ENCODE peak calls at places on chromosomes 3 and 15, in ten cellular contexts. A is body of pancreas, K is HCT116, L is choroid plexus epithelial cell, X is tibial artery, H is ovary, F is psoas muscle, Y is AG04450, T is astrocyte of the spinal cord, E is cardiac fibroblast. G is an unnamed sample.

GRCh38 chr15:80691575-80691974 is 3.5 kb upstream of the ABHD17C start:
- DNase-seq in A (no peak), K (no peak), L (no peak), X (no peak), H (no peak), F (no peak), Y (no peak), T (no peak), E (no peak), G (no peak)

GRCh38 chr3:39501982-39502837 is 34.7 kb downstream of the MOBP start:
- DNase-seq in A (no peak), K (no peak), L (no peak), X (no peak), H (no peak), F (no peak), Y (no peak), T (no peak), E (no peak), G (no peak)

GRCh38 chr15:69780374-69780773 is 317.3 kb downstream of the TLE3 start:
- DNase-seq in A (no peak), K (no peak), L (no peak), X (no peak), H (no peak), F (no peak), Y (no peak), T (peak), E (peak), G (no peak)

GRCh38 chr3:40975711-40976121 is 223.6 kb upstream of the CTNNB1 start:
- DNase-seq in A (no peak), K (no peak), L (peak), X (no peak), H (no peak), F (no peak), Y (no peak), T (peak), E (peak), G (no peak)

GRCh38 chr15:35427091-35427490 is 118.9 kb downstream of the DPH6 start:
- DNase-seq in A (no peak), K (no peak), L (peak), X (no peak), H (no peak), F (no peak), Y (peak), T (peak), E (peak), G (peak)

GRCh38 chr3:155217591-155217990 is 75.9 kb downstream of the STRIT1 start:
- DNase-seq in A (no peak), K (no peak), L (peak), X (no peak), H (no peak), F (no peak), Y (no peak), T (peak), E (peak), G (no peak)

GRCh38 chr3:192422998-192423349 is 304.4 kb downstream of the FGF12 start:
- DNase-seq in A (no peak), K (no peak), L (no peak), X (no peak), H (no peak), F (no peak), Y (no peak), T (peak), E (peak), G (no peak)

GRCh38 chr3:194321666-194322640 is 29.2 kb downstream of the CPN2 start:
- DNase-seq in A (no peak), K (peak), L (no peak), X (no peak), H (no peak), F (no peak), Y (no peak), T (no peak), E (no peak), G (no peak)

GRCh38 chr3:138348950-138349739 is 766 bp downstream of the MRAS start:
- DNase-seq in A (peak), K (no peak), L (peak), X (peak), H (peak), F (peak), Y (no peak), T (peak), E (peak), G (no peak)

GRCh38 chr3:54850484-54851003 is 77.3 kb downstream of the LRTM1 start:
- DNase-seq in A (no peak), K (no peak), L (no peak), X (no peak), H (no peak), F (no peak), Y (no peak), T (no peak), E (no peak), G (no peak)

GRCh38 chr3:182682263-182683229 is 110.8 kb upstream of the ATP11B start:
- DNase-seq in A (peak), K (no peak), L (peak), X (no peak), H (peak), F (peak), Y (no peak), T (peak), E (peak), G (no peak)

GRCh38 chr3:194824676-194825075 is 139.0 kb downstream of the FAM43A start:
- DNase-seq in A (no peak), K (no peak), L (peak), X (no peak), H (no peak), F (peak), Y (no peak), T (peak), E (peak), G (no peak)

GRCh38 chr3:81375921-81376320 is 385.5 kb downstream of the GBE1 start:
- DNase-seq in A (no peak), K (no peak), L (no peak), X (no peak), H (no peak), F (no peak), Y (no peak), T (no peak), E (no peak), G (no peak)

GRCh38 chr3:100401674-100402036 is 316 bp downstream of the LNP1 start:
- DNase-seq in A (peak), K (no peak), L (peak), X (no peak), H (no peak), F (peak), Y (no peak), T (no peak), E (peak), G (peak)

GRCh38 chr3:49606427-49606826 is 52.1 kb downstream of the BSN start:
- DNase-seq in A (no peak), K (no peak), L (no peak), X (peak), H (no peak), F (no peak), Y (no peak), T (no peak), E (no peak), G (no peak)

GRCh38 chr3:70861855-70862254 is 549.4 kb upstream of the MDFIC2 start:
- DNase-seq in A (no peak), K (no peak), L (peak), X (no peak), H (no peak), F (no peak), Y (no peak), T (peak), E (peak), G (no peak)

GRCh38 chr3:197001972-197002700 is 27.5 kb downstream of the MELTF start:
- DNase-seq in A (peak), K (no peak), L (peak), X (peak), H (peak), F (peak), Y (no peak), T (peak), E (peak), G (no peak)

GRCh38 chr3:4926892-4927291 is 52.3 kb upstream of the BHLHE40 start:
- DNase-seq in A (no peak), K (no peak), L (no peak), X (no peak), H (no peak), F (no peak), Y (no peak), T (no peak), E (no peak), G (no peak)

GRCh38 chr3:108006901-108007331 is 83.9 kb downstream of the CD47 start:
- DNase-seq in A (no peak), K (no peak), L (no peak), X (no peak), H (no peak), F (no peak), Y (no peak), T (no peak), E (peak), G (no peak)

GRCh38 chr3:79148786-79149185 is 619.0 kb downstream of the ROBO1 start:
- DNase-seq in A (no peak), K (no peak), L (peak), X (no peak), H (no peak), F (no peak), Y (no peak), T (peak), E (peak), G (no peak)

GRCh38 chr3:142106536-142106935 is 42.8 kb downstream of the TFDP2 start:
- DNase-seq in A (no peak), K (no peak), L (no peak), X (no peak), H (no peak), F (no peak), Y (no peak), T (no peak), E (no peak), G (no peak)

GRCh38 chr3:127171721-127172120 is 21.2 kb upstream of the PRR23E start:
- DNase-seq in A (no peak), K (no peak), L (no peak), X (peak), H (no peak), F (no peak), Y (no peak), T (no peak), E (no peak), G (no peak)

GRCh38 chr3:178244653-178245384 is 291.4 kb upstream of the KCNMB2 start:
- DNase-seq in A (no peak), K (no peak), L (no peak), X (no peak), H (no peak), F (no peak), Y (no peak), T (no peak), E (no peak), G (no peak)

GRCh38 chr3:169966951-169967915 is 626 bp downstream of the SEC62 start:
- DNase-seq in A (peak), K (no peak), L (peak), X (peak), H (peak), F (peak), Y (peak), T (peak), E (peak), G (peak)

GRCh38 chr3:61560452-61561373 is 658 bp upstream of the PTPRG start:
- DNase-seq in A (peak), K (peak), L (peak), X (peak), H (peak), F (peak), Y (peak), T (peak), E (peak), G (peak)

GRCh38 chr15:59296181-59296617 is 76.5 kb downstream of the MYO1E start:
- DNase-seq in A (no peak), K (no peak), L (peak), X (no peak), H (no peak), F (no peak), Y (peak), T (peak), E (peak), G (no peak)

GRCh38 chr3:101936419-101937331 is 87.4 kb downstream of the NFKBIZ start:
- DNase-seq in A (no peak), K (no peak), L (peak), X (no peak), H (no peak), F (no peak), Y (peak), T (peak), E (peak), G (peak)

GRCh38 chr3:82973810-82974209 is 1212.4 kb upstream of the GBE1 start:
- DNase-seq in A (no peak), K (no peak), L (peak), X (peak), H (no peak), F (no peak), Y (no peak), T (peak), E (no peak), G (no peak)

GRCh38 chr3:123582315-123582714 is 2.5 kb downstream of the HACD2 start:
- DNase-seq in A (no peak), K (no peak), L (no peak), X (no peak), H (no peak), F (no peak), Y (no peak), T (no peak), E (no peak), G (no peak)

GRCh38 chr15:88301311-88301710 is 44.8 kb upstream of the NTRK3 start:
- DNase-seq in A (no peak), K (no peak), L (no peak), X (no peak), H (no peak), F (no peak), Y (no peak), T (no peak), E (no peak), G (no peak)

GRCh38 chr3:63528325-63529000 is 124.0 kb upstream of the SNTN start:
- DNase-seq in A (no peak), K (no peak), L (no peak), X (no peak), H (no peak), F (no peak), Y (no peak), T (no peak), E (no peak), G (no peak)

GRCh38 chr15:70029297-70029701 is 68.4 kb downstream of the TLE3 start:
- DNase-seq in A (no peak), K (no peak), L (no peak), X (peak), H (no peak), F (no peak), Y (no peak), T (no peak), E (no peak), G (no peak)

GRCh38 chr15:100887211-100887913 is 7.7 kb downstream of the ALDH1A3 start:
- DNase-seq in A (no peak), K (no peak), L (no peak), X (peak), H (no peak), F (no peak), Y (no peak), T (no peak), E (no peak), G (no peak)

GRCh38 chr15:74545776-74546656 is 5.0 kb downstream of the ARID3B start:
- DNase-seq in A (peak), K (peak), L (peak), X (peak), H (peak), F (peak), Y (peak), T (peak), E (peak), G (peak)
- TF ChIP-seq CTCF in A (peak), K (peak), L (no peak), X (peak), H (no peak), F (no peak), Y (no peak), T (no peak), E (no peak), G (no peak)

GRCh38 chr15:57218826-57219576 is 157.3 kb upstream of the CGNL1 start:
- DNase-seq in A (no peak), K (no peak), L (peak), X (no peak), H (no peak), F (no peak), Y (peak), T (peak), E (peak), G (peak)
- H3K4me3 ChIP-seq in A (no peak), K (no peak), L (peak), X (peak), H (no peak), F (no peak), Y (peak), T (peak), E (peak), G (peak)

GRCh38 chr15:58115692-58116091 is 22.5 kb upstream of the AQP9 start:
- DNase-seq in A (no peak), K (peak), L (peak), X (no peak), H (no peak), F (no peak), Y (no peak), T (peak), E (peak), G (no peak)
- TF ChIP-seq CTCF in A (no peak), K (peak), L (peak), X (no peak), H (no peak), F (no peak), Y (peak), T (peak), E (peak), G (peak)

GRCh38 chr3:157152930-157153329 is 7.0 kb downstream of the CCNL1 start:
- DNase-seq in A (no peak), K (no peak), L (no peak), X (no peak), H (no peak), F (no peak), Y (no peak), T (no peak), E (no peak), G (no peak)

GRCh38 chr3:157156844-157157635 is 2.9 kb downstream of the CCNL1 start:
- DNase-seq in A (no peak), K (no peak), L (no peak), X (no peak), H (no peak), F (no peak), Y (no peak), T (no peak), E (peak), G (no peak)

GRCh38 chr3:157157836-157158235 is 2.1 kb downstream of the CCNL1 start:
- DNase-seq in A (no peak), K (no peak), L (no peak), X (no peak), H (no peak), F (no peak), Y (no peak), T (no peak), E (peak), G (no peak)

GRCh38 chr3:157154563-157155333 is 5.2 kb downstream of the CCNL1 start:
- DNase-seq in A (no peak), K (no peak), L (no peak), X (no peak), H (no peak), F (no peak), Y (no peak), T (no peak), E (no peak), G (no peak)

DNA sequence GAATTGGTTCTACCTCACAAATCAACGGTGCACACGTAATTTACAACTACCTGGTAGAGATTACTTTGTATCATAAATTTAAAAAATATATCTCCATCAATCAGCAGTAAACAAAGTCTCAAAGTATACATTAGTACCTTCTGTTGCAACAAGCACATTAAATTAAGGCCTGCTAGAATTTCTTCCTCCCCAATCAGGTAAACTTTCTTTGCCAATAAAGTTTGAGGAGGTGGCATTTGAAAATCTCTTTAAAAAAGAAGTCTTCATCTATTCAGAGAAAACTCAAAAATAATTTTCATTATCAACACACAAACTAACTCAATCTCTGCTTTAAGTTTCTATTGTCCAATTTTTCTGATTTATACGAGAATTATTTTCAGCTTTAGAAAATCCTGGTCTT is 4.4 kb downstream of the CCNL1 start:
- DNase-seq in A (no peak), K (no peak), L (no peak), X (no peak), H (no peak), F (no peak), Y (no peak), T (no peak), E (no peak), G (no peak)
- H3K4me3 ChIP-seq in A (no peak), K (no peak), L (no peak), X (no peak), H (no peak), F (peak), Y (peak), T (no peak), E (no peak), G (peak)

DNA sequence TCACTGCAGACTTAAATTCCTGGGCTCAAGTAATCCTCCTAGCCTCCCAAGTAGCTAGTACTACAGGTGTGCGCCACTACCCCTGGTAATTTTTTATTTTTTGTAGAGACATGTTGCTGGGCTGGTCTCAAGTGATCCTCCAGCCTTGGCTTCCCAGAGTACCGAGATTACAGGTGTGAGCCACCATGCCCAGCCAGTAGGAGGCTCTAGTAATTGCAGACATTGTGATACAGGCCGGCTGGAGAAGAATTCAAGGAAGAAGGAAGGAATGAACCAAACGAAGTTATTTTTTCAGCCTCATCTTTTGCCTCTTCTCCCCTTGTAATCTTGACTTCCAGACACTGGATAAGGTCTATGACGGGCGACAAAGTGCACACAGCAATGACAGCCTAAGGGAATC is 3.2 kb upstream of the PPP4R2 start:
- DNase-seq in A (no peak), K (no peak), L (no peak), X (no peak), H (no peak), F (no peak), Y (no peak), T (no peak), E (no peak), G (no peak)
- TF ChIP-seq CTCF in A (no peak), K (peak), L (peak), X (no peak), H (no peak), F (no peak), Y (peak), T (no peak), E (no peak), G (peak)

GRCh38 chr3:46701211-46701939 is at the start of gene TMIE:
- DNase-seq in A (no peak), K (no peak), L (no peak), X (no peak), H (no peak), F (peak), Y (no peak), T (no peak), E (no peak), G (no peak)
- H3K4me3 ChIP-seq in A (no peak), K (no peak), L (no peak), X (peak), H (peak), F (peak), Y (peak), T (no peak), E (no peak), G (peak)

GRCh38 chr3:52880047-52880446 is 17.3 kb downstream of the STIMATE start:
- DNase-seq in A (no peak), K (no peak), L (no peak), X (no peak), H (no peak), F (no peak), Y (no peak), T (no peak), E (no peak), G (no peak)

GRCh38 chr3:52879581-52879980 is 17.8 kb downstream of the STIMATE start:
- DNase-seq in A (no peak), K (no peak), L (no peak), X (no peak), H (no peak), F (no peak), Y (no peak), T (no peak), E (no peak), G (no peak)

GRCh38 chr3:52880474-52880873 is 16.9 kb downstream of the STIMATE start:
- DNase-seq in A (no peak), K (no peak), L (no peak), X (no peak), H (no peak), F (no peak), Y (no peak), T (no peak), E (no peak), G (no peak)

GRCh38 chr3:52877085-52877484 is 20.3 kb downstream of the STIMATE start:
- DNase-seq in A (no peak), K (no peak), L (no peak), X (no peak), H (no peak), F (no peak), Y (no peak), T (no peak), E (no peak), G (no peak)

DNA sequence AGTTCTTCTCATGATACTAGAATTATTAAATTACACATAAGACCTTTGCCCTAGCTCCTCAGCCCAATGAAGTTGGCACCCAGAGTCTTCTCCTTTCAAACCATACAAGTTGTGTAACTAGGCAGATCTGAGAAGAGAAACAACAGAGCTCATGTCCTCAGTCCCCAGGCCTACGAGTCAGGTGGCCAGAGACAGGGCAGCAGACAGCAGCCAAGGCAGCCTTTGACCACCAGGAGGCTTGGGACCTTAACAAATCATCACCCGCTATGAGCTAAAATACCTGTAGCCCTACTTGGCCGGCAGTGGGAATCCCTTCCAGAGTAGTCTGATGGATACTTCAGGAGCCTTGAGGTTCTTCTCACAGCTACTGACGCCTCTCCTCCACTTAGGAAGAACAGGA is 18.3 kb downstream of the STIMATE start:
- DNase-seq in A (no peak), K (no peak), L (no peak), X (no peak), H (no peak), F (no peak), Y (no peak), T (no peak), E (no peak), G (no peak)
- TF ChIP-seq CTCF in A (peak), K (peak), L (peak), X (no peak), H (no peak), F (no peak), Y (no peak), T (no peak), E (peak), G (peak)